ENCODE peak calls at places on chromosomes 12 and 14, in ten cellular contexts. One of them, this sample, is unnamed.

GRCh38 chr12:120432772-120433525 is 5.0 kb upstream of the COX6A1 start:
- DNase-seq in dorsolateral prefrontal cortex: no peak
- DNase-seq in WTC11: no peak
- DNase-seq in hepatocyte: no peak
- DNase-seq in D721Med: no peak
- DNase-seq in HCT116: no peak
- DNase-seq in HFF-Myc: no peak
- DNase-seq in fibroblast of lung: no peak
- DNase-seq in ascending aorta: no peak
- DNase-seq in left ventricle myocardium inferior: no peak
- DNase-seq in this sample: no peak

GRCh38 chr12:108342985-108343384 is 3.9 kb upstream of the CMKLR1 start:
- DNase-seq in dorsolateral prefrontal cortex: no peak
- DNase-seq in WTC11: no peak
- DNase-seq in hepatocyte: no peak
- DNase-seq in D721Med: no peak
- DNase-seq in HCT116: no peak
- DNase-seq in HFF-Myc: no peak
- DNase-seq in fibroblast of lung: no peak
- DNase-seq in ascending aorta: no peak
- DNase-seq in left ventricle myocardium inferior: no peak
- DNase-seq in this sample: no peak

GRCh38 chr14:75292016-75292646 is 13.5 kb downstream of the FOS start:
- DNase-seq in dorsolateral prefrontal cortex: no peak
- DNase-seq in WTC11: no peak
- DNase-seq in hepatocyte: no peak
- DNase-seq in D721Med: no peak
- DNase-seq in HCT116: no peak
- DNase-seq in HFF-Myc: no peak
- DNase-seq in fibroblast of lung: no peak
- DNase-seq in ascending aorta: no peak
- DNase-seq in left ventricle myocardium inferior: no peak
- DNase-seq in this sample: no peak

GRCh38 chr12:6070472-6071257 is 53.8 kb downstream of the VWF start:
- DNase-seq in dorsolateral prefrontal cortex: no peak
- DNase-seq in WTC11: peak
- DNase-seq in hepatocyte: peak
- DNase-seq in D721Med: no peak
- DNase-seq in HCT116: no peak
- DNase-seq in HFF-Myc: no peak
- DNase-seq in fibroblast of lung: no peak
- DNase-seq in ascending aorta: no peak
- DNase-seq in left ventricle myocardium inferior: no peak
- DNase-seq in this sample: no peak

GRCh38 chr14:90632451-90632850 is 183.8 kb downstream of the TTC7B start:
- DNase-seq in dorsolateral prefrontal cortex: no peak
- DNase-seq in WTC11: no peak
- DNase-seq in hepatocyte: no peak
- DNase-seq in D721Med: no peak
- DNase-seq in HCT116: no peak
- DNase-seq in HFF-Myc: no peak
- DNase-seq in fibroblast of lung: peak
- DNase-seq in ascending aorta: no peak
- DNase-seq in left ventricle myocardium inferior: no peak
- DNase-seq in this sample: no peak

GRCh38 chr12:100675432-100675831 is 101.9 kb downstream of the GAS2L3 start:
- DNase-seq in dorsolateral prefrontal cortex: peak
- DNase-seq in WTC11: no peak
- DNase-seq in hepatocyte: peak
- DNase-seq in D721Med: no peak
- DNase-seq in HCT116: no peak
- DNase-seq in HFF-Myc: peak
- DNase-seq in fibroblast of lung: peak
- DNase-seq in ascending aorta: no peak
- DNase-seq in left ventricle myocardium inferior: no peak
- DNase-seq in this sample: no peak

GRCh38 chr12:100504820-100505219 is 31.2 kb downstream of the NR1H4 start:
- DNase-seq in dorsolateral prefrontal cortex: no peak
- DNase-seq in WTC11: no peak
- DNase-seq in hepatocyte: peak
- DNase-seq in D721Med: no peak
- DNase-seq in HCT116: no peak
- DNase-seq in HFF-Myc: no peak
- DNase-seq in fibroblast of lung: no peak
- DNase-seq in ascending aorta: no peak
- DNase-seq in left ventricle myocardium inferior: no peak
- DNase-seq in this sample: no peak

GRCh38 chr14:69657961-69658360 is 46.6 kb downstream of the SUSD6 start:
- DNase-seq in dorsolateral prefrontal cortex: no peak
- DNase-seq in WTC11: peak
- DNase-seq in hepatocyte: peak
- DNase-seq in D721Med: no peak
- DNase-seq in HCT116: no peak
- DNase-seq in HFF-Myc: no peak
- DNase-seq in fibroblast of lung: peak
- DNase-seq in ascending aorta: no peak
- DNase-seq in left ventricle myocardium inferior: no peak
- DNase-seq in this sample: no peak

GRCh38 chr12:130970908-130971233 is 17.2 kb downstream of the ADGRD1 start:
- DNase-seq in dorsolateral prefrontal cortex: no peak
- DNase-seq in WTC11: no peak
- DNase-seq in hepatocyte: no peak
- DNase-seq in D721Med: no peak
- DNase-seq in HCT116: no peak
- DNase-seq in HFF-Myc: no peak
- DNase-seq in fibroblast of lung: no peak
- DNase-seq in ascending aorta: no peak
- DNase-seq in left ventricle myocardium inferior: no peak
- DNase-seq in this sample: no peak

GRCh38 chr14:52455291-52456088 is 96.8 kb downstream of the TXNDC16 start:
- DNase-seq in dorsolateral prefrontal cortex: no peak
- DNase-seq in WTC11: no peak
- DNase-seq in hepatocyte: no peak
- DNase-seq in D721Med: no peak
- DNase-seq in HCT116: no peak
- DNase-seq in HFF-Myc: no peak
- DNase-seq in fibroblast of lung: peak
- DNase-seq in ascending aorta: no peak
- DNase-seq in left ventricle myocardium inferior: no peak
- DNase-seq in this sample: no peak

GRCh38 chr12:46933947-46934346 is 108.2 kb upstream of the SLC38A4 start:
- DNase-seq in dorsolateral prefrontal cortex: no peak
- DNase-seq in WTC11: no peak
- DNase-seq in hepatocyte: peak
- DNase-seq in D721Med: no peak
- DNase-seq in HCT116: no peak
- DNase-seq in HFF-Myc: peak
- DNase-seq in fibroblast of lung: peak
- DNase-seq in ascending aorta: no peak
- DNase-seq in left ventricle myocardium inferior: no peak
- DNase-seq in this sample: no peak

GRCh38 chr14:53953002-53953827 is 3.4 kb downstream of the BMP4 start:
- DNase-seq in dorsolateral prefrontal cortex: peak
- DNase-seq in WTC11: peak
- DNase-seq in hepatocyte: peak
- DNase-seq in D721Med: no peak
- DNase-seq in HCT116: no peak
- DNase-seq in HFF-Myc: no peak
- DNase-seq in fibroblast of lung: peak
- DNase-seq in ascending aorta: no peak
- DNase-seq in left ventricle myocardium inferior: peak
- DNase-seq in this sample: no peak

GRCh38 chr12:53626702-53627169 is 554 bp upstream of the ATF7 start:
- DNase-seq in dorsolateral prefrontal cortex: no peak
- DNase-seq in WTC11: no peak
- DNase-seq in hepatocyte: no peak
- DNase-seq in D721Med: no peak
- DNase-seq in HCT116: no peak
- DNase-seq in HFF-Myc: no peak
- DNase-seq in fibroblast of lung: no peak
- DNase-seq in ascending aorta: no peak
- DNase-seq in left ventricle myocardium inferior: no peak
- DNase-seq in this sample: no peak

GRCh38 chr14:92961567-92961855 is 38.6 kb downstream of the CHGA start:
- DNase-seq in dorsolateral prefrontal cortex: no peak
- DNase-seq in WTC11: no peak
- DNase-seq in hepatocyte: no peak
- DNase-seq in D721Med: no peak
- DNase-seq in HCT116: no peak
- DNase-seq in HFF-Myc: no peak
- DNase-seq in fibroblast of lung: no peak
- DNase-seq in ascending aorta: no peak
- DNase-seq in left ventricle myocardium inferior: peak
- DNase-seq in this sample: no peak

GRCh38 chr12:80504389-80505153 is 60.5 kb downstream of the PTPRQ start:
- DNase-seq in dorsolateral prefrontal cortex: no peak
- DNase-seq in WTC11: no peak
- DNase-seq in hepatocyte: no peak
- DNase-seq in D721Med: no peak
- DNase-seq in HCT116: no peak
- DNase-seq in HFF-Myc: no peak
- DNase-seq in fibroblast of lung: no peak
- DNase-seq in ascending aorta: no peak
- DNase-seq in left ventricle myocardium inferior: no peak
- DNase-seq in this sample: no peak

DNA sequence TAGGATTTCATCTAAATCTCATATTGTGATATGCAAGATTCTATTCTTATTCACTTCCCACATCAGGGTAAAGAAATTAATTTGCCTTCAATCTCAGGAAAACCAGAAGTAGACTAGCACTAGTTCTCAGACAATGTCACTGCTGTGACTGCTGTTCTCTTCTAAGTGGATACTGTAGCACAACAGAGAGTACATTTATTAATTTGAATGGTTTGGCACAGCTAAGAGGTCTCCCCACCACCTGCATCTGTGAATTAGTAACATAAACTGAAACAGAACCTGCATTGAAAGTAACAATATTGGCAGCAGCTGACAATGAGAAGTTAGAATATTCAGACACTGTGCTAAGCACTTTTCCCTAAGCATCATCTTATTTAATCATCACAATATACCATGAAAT is 253.1 kb downstream of the PDZRN4 start:
- DNase-seq in dorsolateral prefrontal cortex: no peak
- DNase-seq in WTC11: no peak
- DNase-seq in hepatocyte: no peak
- DNase-seq in D721Med: no peak
- DNase-seq in HCT116: no peak
- DNase-seq in HFF-Myc: no peak
- DNase-seq in fibroblast of lung: no peak
- DNase-seq in ascending aorta: no peak
- DNase-seq in left ventricle myocardium inferior: no peak
- DNase-seq in this sample: no peak
- TF ChIP-seq CTCF in dorsolateral prefrontal cortex: no peak
- TF ChIP-seq CTCF in WTC11: no peak
- TF ChIP-seq CTCF in hepatocyte: no peak
- TF ChIP-seq CTCF in D721Med: no peak
- TF ChIP-seq CTCF in HCT116: no peak
- TF ChIP-seq CTCF in HFF-Myc: no peak
- TF ChIP-seq CTCF in fibroblast of lung: no peak
- TF ChIP-seq CTCF in ascending aorta: no peak
- TF ChIP-seq CTCF in left ventricle myocardium inferior: no peak
- TF ChIP-seq CTCF in this sample: no peak

GRCh38 chr12:21248679-21249078 is 86.0 kb downstream of the SLCO1A2 start:
- DNase-seq in dorsolateral prefrontal cortex: no peak
- DNase-seq in WTC11: no peak
- DNase-seq in hepatocyte: peak
- DNase-seq in D721Med: no peak
- DNase-seq in HCT116: no peak
- DNase-seq in HFF-Myc: no peak
- DNase-seq in fibroblast of lung: peak
- DNase-seq in ascending aorta: no peak
- DNase-seq in left ventricle myocardium inferior: no peak
- DNase-seq in this sample: no peak
- TF ChIP-seq CTCF in dorsolateral prefrontal cortex: peak
- TF ChIP-seq CTCF in WTC11: no peak
- TF ChIP-seq CTCF in hepatocyte: peak
- TF ChIP-seq CTCF in D721Med: peak
- TF ChIP-seq CTCF in HCT116: peak
- TF ChIP-seq CTCF in HFF-Myc: no peak
- TF ChIP-seq CTCF in fibroblast of lung: no peak
- TF ChIP-seq CTCF in ascending aorta: no peak
- TF ChIP-seq CTCF in left ventricle myocardium inferior: no peak
- TF ChIP-seq CTCF in this sample: no peak

DNA sequence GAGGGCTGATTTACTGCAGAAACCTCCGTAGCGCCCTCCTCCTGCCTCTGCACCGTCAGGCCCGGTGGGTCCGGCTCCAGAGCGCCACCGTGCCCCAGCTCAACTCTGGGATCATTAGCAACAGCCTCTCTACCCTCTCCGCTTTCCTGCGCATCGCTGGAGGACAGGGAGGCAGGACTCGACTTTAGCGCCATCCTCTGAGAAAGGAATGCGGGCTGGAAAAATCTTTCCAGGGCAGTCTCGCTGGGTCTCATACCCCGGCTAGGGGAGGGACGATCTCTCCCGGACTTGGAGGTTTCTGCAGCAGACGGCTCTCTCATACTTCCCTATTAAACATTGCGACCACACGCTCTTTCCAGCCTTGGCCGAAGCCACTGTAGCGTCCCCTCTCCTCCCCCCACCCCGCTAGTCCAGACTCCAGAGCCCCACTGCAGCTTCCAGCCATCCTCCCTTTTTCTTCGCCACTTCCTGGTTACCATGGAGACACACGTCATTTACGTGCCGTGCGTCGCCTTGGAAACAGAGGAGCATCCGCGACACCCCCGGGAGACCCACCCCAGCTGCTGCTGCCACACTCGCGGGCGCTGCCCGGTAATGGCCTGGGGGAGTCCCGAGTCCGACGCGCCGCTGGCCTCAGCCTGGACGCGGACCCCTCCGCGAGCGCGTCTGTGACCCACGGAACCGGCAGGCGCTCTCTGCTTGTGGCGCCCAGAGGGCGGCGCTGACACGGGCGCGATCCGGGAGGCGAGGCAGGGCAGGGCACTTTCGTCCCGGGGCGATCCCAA is at the start of gene CCDC184:
- DNase-seq in dorsolateral prefrontal cortex: peak
- DNase-seq in WTC11: peak
- DNase-seq in hepatocyte: peak
- DNase-seq in D721Med: peak
- DNase-seq in HCT116: peak
- DNase-seq in HFF-Myc: peak
- DNase-seq in fibroblast of lung: peak
- DNase-seq in ascending aorta: no peak
- DNase-seq in left ventricle myocardium inferior: peak
- DNase-seq in this sample: peak
- TF ChIP-seq CTCF in dorsolateral prefrontal cortex: peak
- TF ChIP-seq CTCF in WTC11: no peak
- TF ChIP-seq CTCF in hepatocyte: peak
- TF ChIP-seq CTCF in D721Med: no peak
- TF ChIP-seq CTCF in HCT116: peak
- TF ChIP-seq CTCF in HFF-Myc: peak
- TF ChIP-seq CTCF in fibroblast of lung: peak
- TF ChIP-seq CTCF in ascending aorta: peak
- TF ChIP-seq CTCF in left ventricle myocardium inferior: peak
- TF ChIP-seq CTCF in this sample: no peak

GRCh38 chr12:69254046-69254445 is 14.7 kb downstream of the CPSF6 start:
- DNase-seq in dorsolateral prefrontal cortex: no peak
- DNase-seq in WTC11: no peak
- DNase-seq in hepatocyte: peak
- DNase-seq in D721Med: no peak
- DNase-seq in HCT116: peak
- DNase-seq in HFF-Myc: no peak
- DNase-seq in fibroblast of lung: peak
- DNase-seq in ascending aorta: no peak
- DNase-seq in left ventricle myocardium inferior: no peak
- DNase-seq in this sample: no peak
- TF ChIP-seq CTCF in dorsolateral prefrontal cortex: peak
- TF ChIP-seq CTCF in WTC11: peak
- TF ChIP-seq CTCF in hepatocyte: peak
- TF ChIP-seq CTCF in D721Med: peak
- TF ChIP-seq CTCF in HCT116: peak
- TF ChIP-seq CTCF in HFF-Myc: peak
- TF ChIP-seq CTCF in fibroblast of lung: peak
- TF ChIP-seq CTCF in ascending aorta: peak
- TF ChIP-seq CTCF in left ventricle myocardium inferior: peak
- TF ChIP-seq CTCF in this sample: no peak